ENCODE peak calls at places on chromosomes 7 and 10, in nine cellular contexts. M is endothelial cell, L is left ventricle myocardium inferior, H is NCI-H69, O is RWPE1, J is NCI-H748 treated with DMSO at 0.1 percent for 48 hours, B is heart right ventricle, R is iPS DF 6.9, Y is HT-29. N is an unnamed sample.

GRCh38 chr7:112603673-112604072 is 122.9 kb downstream of the LSMEM1 start:
- DNase-seq in Y (no peak), H (no peak), O (no peak), B (no peak), L (no peak), M (no peak), R (no peak), J (no peak), N (no peak)

GRCh38 chr7:18607025-18607424 is 111.5 kb downstream of the HDAC9 start:
- DNase-seq in R (no peak), J (no peak), L (no peak), Y (no peak), O (peak; percentile 4), H (peak; percentile 19), M (no peak), B (no peak), N (no peak)

GRCh38 chr10:69686866-69687265 is 56.8 kb downstream of the FAM241B start:
- DNase-seq in H (no peak), L (no peak), R (no peak), O (no peak), B (no peak), M (no peak), J (no peak), Y (no peak), N (no peak)

GRCh38 chr10:114265392-114266053 is 26.5 kb downstream of the VWA2 start:
- DNase-seq in J (no peak), Y (no peak), O (no peak), H (no peak), M (no peak), R (no peak), L (peak; percentile 55), B (peak; percentile 61), N (no peak)

GRCh38 chr10:5536486-5536885 is 11.7 kb downstream of the CALML3 start:
- DNase-seq in Y (no peak), H (no peak), J (no peak), M (no peak), B (no peak), O (no peak), R (no peak), L (no peak), N (no peak)

GRCh38 chr7:4733936-4734528 is 41.4 kb upstream of the AP5Z1 start:
- DNase-seq in M (no peak), J (no peak), O (no peak), Y (no peak), L (no peak), H (no peak), R (no peak), B (no peak), N (no peak)

GRCh38 chr7:120964088-120964487 is 13.5 kb downstream of the ING3 start:
- DNase-seq in R (no peak), B (no peak), L (no peak), O (no peak), M (no peak), J (no peak), H (no peak), Y (no peak), N (peak; percentile 72)

GRCh38 chr7:69739906-69740545 is 141.8 kb downstream of the AUTS2 start:
- DNase-seq in J (no peak), L (peak; percentile 46), O (no peak), Y (no peak), B (peak; percentile 68), R (no peak), M (no peak), H (peak; percentile 93), N (no peak)

GRCh38 chr10:51800725-51801455 is 101.5 kb upstream of the CSTF2T start:
- DNase-seq in J (no peak), Y (no peak), O (no peak), H (no peak), L (no peak), M (no peak), R (no peak), B (no peak), N (no peak)

GRCh38 chr10:30437039-30437781 is 3.2 kb downstream of the MAP3K8 start:
- DNase-seq in B (no peak), H (peak; percentile 10), M (no peak), J (no peak), L (no peak), O (no peak), Y (no peak), R (no peak), N (no peak)

N was measured in SK-MEL-5.